ENCODE peak calls at places on chromosome 18, in five cellular contexts. O is fibroblast of lung, U is body of pancreas, Z is HFF-Myc, J is AG10803. T is an unnamed sample.

GRCh38 chr18:46759885-46760284 is 3.0 kb upstream of the ST8SIA5 start:
- DNase-seq in O (no peak), U (no peak), Z (no peak), J (no peak), T (no peak)

GRCh38 chr18:59837586-59837985 is 62.2 kb upstream of the PMAIP1 start:
- DNase-seq in O (peak; percentile 50), U (peak; percentile 47), Z (peak; percentile 59), J (peak; percentile 62), T (no peak)

GRCh38 chr18:44602380-44602779 is 78.3 kb upstream of the SETBP1 start:
- DNase-seq in O (peak; percentile 91), U (no peak), Z (peak; percentile 82), J (peak; percentile 73), T (peak; percentile 86)

GRCh38 chr18:25815659-25816058 is 274.8 kb downstream of the SS18 start:
- DNase-seq in O (peak; percentile 32), U (no peak), Z (peak; percentile 84), J (peak; percentile 56), T (no peak)

GRCh38 chr18:71784777-71785176 is 759.4 kb downstream of the CBLN2 start:
- DNase-seq in O (no peak), U (no peak), Z (no peak), J (no peak), T (no peak)

GRCh38 chr18:46509530-46509929 is 147.5 kb downstream of the LOXHD1 start:
- DNase-seq in O (no peak), U (no peak), Z (no peak), J (no peak), T (no peak)

GRCh38 chr18:45774065-45774521 is 50.1 kb downstream of the SLC14A1 start:
- DNase-seq in O (peak; percentile 72), U (no peak), Z (no peak), J (peak; percentile 63), T (no peak)

GRCh38 chr18:13003466-13003896 is 12.3 kb downstream of the CEP192 start:
- DNase-seq in O (peak; percentile 73), U (no peak), Z (peak; percentile 89), J (peak; percentile 73), T (peak; percentile 48)

GRCh38 chr18:2587788-2588187 is 16.4 kb downstream of the NDC80 start:
- DNase-seq in O (no peak), U (no peak), Z (no peak), J (no peak), T (no peak)

GRCh38 chr18:2588666-2589344 is 17.4 kb downstream of the NDC80 start:
- DNase-seq in O (no peak), U (no peak), Z (no peak), J (peak; percentile 12), T (no peak)

GRCh38 chr18:2590303-2590702 is 18.9 kb downstream of the NDC80 start:
- DNase-seq in O (no peak), U (no peak), Z (no peak), J (no peak), T (no peak)

DNA sequence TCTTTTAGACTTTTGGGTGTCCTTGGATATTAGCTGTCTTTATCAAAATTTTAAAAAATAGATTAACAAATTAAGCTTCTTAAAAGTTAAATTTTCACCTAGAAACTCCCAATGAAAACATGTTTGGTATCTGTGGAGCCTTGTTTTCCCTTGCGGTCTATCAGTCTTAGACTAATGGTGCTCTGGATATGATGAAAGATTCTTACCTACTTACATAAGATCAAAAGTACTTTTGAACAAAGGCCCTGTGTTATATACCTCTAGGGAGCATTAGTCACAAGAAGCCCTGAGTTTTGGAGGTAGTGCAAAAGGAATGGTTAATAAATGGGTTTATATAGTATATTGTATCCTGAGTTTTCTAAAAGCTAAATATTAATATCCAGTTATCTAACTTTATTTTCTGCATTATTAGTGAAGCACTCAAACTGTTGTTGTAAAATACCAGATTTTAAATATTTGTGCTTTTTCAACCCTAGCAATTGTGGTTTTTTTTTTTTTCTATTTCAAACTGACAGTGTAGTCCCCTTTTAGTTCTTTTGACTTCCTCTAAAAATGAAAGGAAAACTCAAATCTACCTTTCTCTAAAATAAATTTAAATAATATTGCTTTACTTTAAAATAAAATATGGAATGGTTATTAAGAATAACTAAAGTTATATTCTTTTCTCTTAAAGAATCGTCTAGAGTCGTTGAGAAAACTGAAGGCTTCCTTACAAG is 18.1 kb downstream of the NDC80 start:
- DNase-seq in O (peak; percentile 22), U (no peak), Z (no peak), J (peak; percentile 21), T (peak; percentile 32)
- H3K4me3 ChIP-seq in O (no peak overlapping the region), U (no peak overlapping the region), Z (no peak overlapping the region), J (no peak overlapping the region), T (no peak overlapping the region)

GRCh38 chr18:49495480-49495879 is 8.4 kb upstream of the C18orf32 start:
- DNase-seq in O (no peak), U (no peak), Z (no peak), J (no peak), T (no peak)

GRCh38 chr18:49494660-49495059 is 7.6 kb upstream of the C18orf32 start:
- DNase-seq in O (no peak), U (no peak), Z (no peak), J (peak; percentile 37), T (no peak)

GRCh38 chr18:49500136-49500921 is 13.3 kb upstream of the C18orf32 start:
- DNase-seq in O (no peak), U (no peak), Z (no peak), J (no peak), T (peak; percentile 73)

GRCh38 chr18:49495074-49495473 is 8.0 kb upstream of the C18orf32 start:
- DNase-seq in O (no peak), U (no peak), Z (no peak), J (no peak), T (no peak)

DNA sequence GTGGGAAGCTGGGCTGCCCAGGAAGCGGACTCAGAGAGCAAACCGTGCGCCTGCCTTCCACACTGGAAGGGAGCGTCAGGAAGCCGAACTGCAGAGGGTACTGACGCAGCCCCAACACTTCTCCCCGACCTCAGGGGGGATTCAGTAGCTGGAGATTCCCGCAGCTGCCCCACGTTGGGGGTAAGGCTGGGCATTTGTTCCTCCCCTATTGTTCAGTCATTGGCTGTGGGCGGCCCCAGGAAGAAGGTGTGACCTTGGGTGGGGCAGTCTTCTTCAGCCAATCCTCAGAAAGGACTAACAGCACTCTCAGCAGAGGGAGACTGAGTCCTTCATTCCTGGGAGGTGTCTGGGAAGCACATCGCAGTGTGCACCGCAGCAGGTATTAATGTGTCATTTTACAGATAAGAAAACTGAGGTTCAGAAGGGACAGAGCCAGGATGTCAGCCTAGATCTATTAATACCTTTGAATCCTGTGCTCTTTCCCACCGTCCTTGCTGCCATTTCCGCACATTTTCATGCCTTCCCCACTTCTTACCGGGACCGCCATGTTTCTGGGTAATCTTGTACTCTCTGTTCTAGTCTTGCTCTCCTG is 12.1 kb upstream of the C18orf32 start:
- DNase-seq in O (no peak), U (no peak), Z (no peak), J (no peak), T (no peak)
- TF ChIP-seq CTCF in O (no peak), U (no peak), Z (no peak), J (no peak), T (no peak)

DNA sequence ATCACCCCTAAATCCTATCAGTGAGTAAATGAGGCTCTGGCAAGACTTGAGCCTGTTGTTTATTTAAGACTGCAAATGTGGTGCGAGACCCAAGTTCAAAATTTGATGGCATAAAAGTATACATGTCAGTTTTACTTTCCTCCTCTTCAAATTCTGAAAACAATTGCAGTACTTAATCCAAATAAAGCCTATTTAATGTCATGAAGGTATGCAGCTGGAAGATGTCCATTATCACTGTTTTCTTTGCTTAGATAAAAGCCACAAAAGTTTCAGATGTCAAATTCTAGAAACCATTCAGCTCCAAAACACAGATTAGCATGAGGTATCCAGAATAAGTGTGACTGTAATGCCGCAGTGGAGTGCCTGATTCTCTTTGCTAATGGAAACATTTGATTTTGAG is 3.4 kb downstream of the APCDD1 start:
- DNase-seq in O (peak; percentile 42), U (no peak), Z (no peak), J (no peak), T (no peak)
- H3K4me3 ChIP-seq in O (no peak overlapping the region), U (no peak overlapping the region), Z (no peak overlapping the region), J (no peak overlapping the region), T (no peak overlapping the region)

GRCh38 chr18:57251747-57252146 is 100.6 kb upstream of the ST8SIA3 start:
- DNase-seq in O (no peak), U (no peak), Z (no peak), J (no peak), T (no peak)

GRCh38 chr18:57249896-57250295 is 102.5 kb upstream of the ST8SIA3 start:
- DNase-seq in O (no peak), U (no peak), Z (no peak), J (no peak), T (no peak)

GRCh38 chr18:57243624-57244179 is 96.8 kb downstream of the BOD1L2 start:
- DNase-seq in O (no peak), U (no peak), Z (no peak), J (no peak), T (no peak)

DNA sequence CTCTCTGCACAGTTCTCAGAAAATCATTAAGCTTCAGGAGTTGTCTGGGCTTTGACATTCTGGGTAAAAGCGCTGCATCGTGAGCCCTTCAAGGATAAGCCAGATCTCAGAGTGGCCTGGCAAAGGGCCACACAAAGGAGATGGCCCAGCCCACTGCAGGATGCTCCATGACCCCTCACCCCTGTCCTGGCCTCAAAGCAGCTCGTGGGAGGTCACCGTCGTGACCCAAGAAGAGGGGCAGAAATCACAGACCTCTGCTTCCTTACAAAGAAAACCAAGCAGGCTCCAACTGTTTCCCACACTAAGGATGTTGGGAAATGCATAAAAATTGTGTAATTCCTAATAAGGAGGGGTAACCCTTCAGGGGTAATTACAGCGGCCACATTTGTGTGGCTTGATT is 102.2 kb downstream of the BOD1L2 start:
- DNase-seq in O (no peak), U (no peak), Z (no peak), J (no peak), T (no peak)
- TF ChIP-seq CTCF in O (no peak), U (no peak), Z (no peak), J (no peak), T (no peak)

DNA sequence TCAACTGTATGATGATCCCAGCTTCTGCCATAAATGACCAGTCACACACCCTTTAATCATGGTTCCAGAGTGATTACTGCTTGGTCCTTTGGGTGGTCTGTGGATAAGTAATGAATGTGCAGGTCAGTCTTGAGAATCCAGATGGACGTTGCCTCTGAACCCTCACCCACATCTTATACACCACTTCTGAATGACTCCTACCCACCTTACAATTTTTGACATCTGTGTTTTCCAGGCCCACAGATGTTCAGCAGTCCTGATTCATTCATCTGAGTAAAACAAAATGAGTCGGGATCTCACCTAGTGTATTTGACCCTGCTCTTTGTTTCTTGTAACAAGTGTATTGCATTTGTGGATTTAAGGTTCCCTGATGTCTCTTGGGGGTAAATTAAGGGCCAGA is 194.1 kb upstream of the CCDC68 start:
- DNase-seq in O (peak; percentile 52), U (no peak), Z (no peak), J (no peak), T (no peak)
- H3K4me3 ChIP-seq in O (no peak overlapping the region), U (no peak overlapping the region), Z (no peak overlapping the region), J (no peak overlapping the region), T (no peak overlapping the region)

GRCh38 chr18:50933684-50934083 is 34.2 kb upstream of the ELAC1 start:
- DNase-seq in O (no peak), U (no peak), Z (no peak), J (no peak), T (no peak)

GRCh38 chr18:50934545-50935211 is 33.2 kb upstream of the ELAC1 start:
- DNase-seq in O (no peak), U (no peak), Z (no peak), J (no peak), T (no peak)

GRCh38 chr18:50937183-50937582 is 30.7 kb upstream of the ELAC1 start:
- DNase-seq in O (no peak), U (no peak), Z (no peak), J (no peak), T (no peak)

GRCh38 chr18:50944245-50944917 is 23.5 kb upstream of the ELAC1 start:
- DNase-seq in O (peak; percentile 6), U (no peak), Z (no peak), J (peak; percentile 11), T (no peak)

GRCh38 chr18:50938912-50939311 is 28.9 kb upstream of the ELAC1 start:
- DNase-seq in O (no peak), U (no peak), Z (no peak), J (no peak), T (no peak)
- TF ChIP-seq CTCF in O (no peak), U (no peak), Z (no peak), J (no peak), T (no peak)

T was measured in retinal pigment epithelial cell.